ENCODE peak calls at places on chromosomes 2 and 18, in nine cellular contexts. M, E, O, V, R, D, T, Q and A are unnamed samples.

GRCh38 chr18:7568426-7568825 is 1.3 kb downstream of the PTPRM start:
- DNase-seq in M (no peak), E (no peak), O (no peak), V (no peak), R (peak), D (peak), T (peak), Q (no peak), A (peak)

GRCh38 chr2:158926478-158926948 is 41.9 kb upstream of the TANC1 start:
- DNase-seq in M (no peak), E (no peak), O (no peak), V (no peak), R (no peak), D (no peak), T (no peak), Q (no peak), A (no peak)

GRCh38 chr2:24049485-24050021 is at the start of gene FKBP1B:
- DNase-seq in M (peak), E (peak), O (peak), V (peak), R (peak), D (peak), T (peak), Q (peak), A (peak)

GRCh38 chr2:178825183-178825582 is 18.0 kb upstream of the TTN start:
- DNase-seq in M (no peak), E (no peak), O (no peak), V (no peak), R (no peak), D (no peak), T (peak), Q (no peak), A (no peak)

GRCh38 chr2:118786691-118787090 is 60.8 kb downstream of the EN1 start:
- DNase-seq in M (no peak), E (no peak), O (no peak), V (no peak), R (no peak), D (peak), T (no peak), Q (no peak), A (no peak)

GRCh38 chr2:238970553-238971081 is 122.7 kb downstream of the TWIST2 start:
- DNase-seq in M (no peak), E (peak), O (peak), V (peak), R (peak), D (peak), T (peak), Q (peak), A (no peak)

GRCh38 chr2:36376319-36376765 is 20.8 kb downstream of the CRIM1 start:
- DNase-seq in M (no peak), E (peak), O (no peak), V (no peak), R (peak), D (no peak), T (no peak), Q (peak), A (no peak)

GRCh38 chr2:26614205-26615128 is 26.7 kb downstream of the CIB4 start:
- DNase-seq in M (no peak), E (peak), O (no peak), V (no peak), R (no peak), D (no peak), T (no peak), Q (no peak), A (peak)

GRCh38 chr2:7427293-7428060 is 510.3 kb downstream of the RNF144A start:
- DNase-seq in M (peak), E (peak), O (peak), V (peak), R (peak), D (peak), T (peak), Q (no peak), A (peak)

GRCh38 chr2:241126771-241127202 is 22.5 kb downstream of the PASK start:
- DNase-seq in M (no peak), E (no peak), O (no peak), V (no peak), R (no peak), D (no peak), T (no peak), Q (no peak), A (no peak)

GRCh38 chr2:10414000-10414451 is 34.1 kb downstream of the ODC1 start:
- DNase-seq in M (no peak), E (peak), O (peak), V (no peak), R (peak), D (no peak), T (peak), Q (peak), A (peak)

GRCh38 chr2:239816571-239816970 is 208.6 kb downstream of the NDUFA10 start:
- DNase-seq in M (no peak), E (no peak), O (no peak), V (no peak), R (no peak), D (no peak), T (no peak), Q (no peak), A (no peak)

GRCh38 chr2:42978175-42978886 is 185.9 kb upstream of the HAAO start:
- DNase-seq in M (no peak), E (no peak), O (no peak), V (no peak), R (no peak), D (no peak), T (no peak), Q (no peak), A (no peak)

GRCh38 chr2:190697421-190697820 is 48.5 kb downstream of the NAB1 start:
- DNase-seq in M (no peak), E (no peak), O (no peak), V (no peak), R (no peak), D (no peak), T (no peak), Q (no peak), A (no peak)

GRCh38 chr2:45822272-45822630 is 170.8 kb downstream of the PRKCE start:
- DNase-seq in M (no peak), E (no peak), O (no peak), V (no peak), R (no peak), D (peak), T (no peak), Q (no peak), A (peak)

GRCh38 chr2:190986221-190986953 is 27.6 kb downstream of the STAT1 start:
- DNase-seq in M (no peak), E (peak), O (no peak), V (no peak), R (no peak), D (no peak), T (no peak), Q (no peak), A (no peak)

GRCh38 chr2:24546668-24547067 is 55.6 kb downstream of the NCOA1 start:
- DNase-seq in M (no peak), E (no peak), O (no peak), V (no peak), R (no peak), D (no peak), T (no peak), Q (no peak), A (no peak)

GRCh38 chr18:12271376-12272235 is 17.4 kb downstream of the CIDEA start:
- DNase-seq in M (peak), E (peak), O (peak), V (peak), R (peak), D (peak), T (peak), Q (peak), A (peak)

GRCh38 chr2:50444286-50444685 is 587.6 kb downstream of the NRXN1 start:
- DNase-seq in M (no peak), E (peak), O (no peak), V (no peak), R (no peak), D (no peak), T (no peak), Q (no peak), A (peak)

GRCh38 chr18:57771626-57772025 is 31.5 kb downstream of the ATP8B1 start:
- DNase-seq in M (no peak), E (no peak), O (no peak), V (no peak), R (no peak), D (no peak), T (no peak), Q (no peak), A (no peak)

GRCh38 chr18:57826252-57826651 is 23.1 kb upstream of the ATP8B1 start:
- DNase-seq in M (no peak), E (no peak), O (no peak), V (no peak), R (no peak), D (no peak), T (no peak), Q (no peak), A (no peak)

GRCh38 chr2:27891063-27891819 is 712 bp downstream of the BABAM2 start:
- DNase-seq in M (peak), E (peak), O (peak), V (peak), R (peak), D (peak), T (peak), Q (peak), A (peak)

GRCh38 chr2:30115141-30115980 is 31.4 kb upstream of the YPEL5 start:
- DNase-seq in M (peak), E (peak), O (peak), V (peak), R (peak), D (peak), T (peak), Q (peak), A (peak)

GRCh38 chr2:137968477-137969417 is 4.5 kb downstream of the HNMT start:
- DNase-seq in M (no peak), E (no peak), O (no peak), V (no peak), R (no peak), D (no peak), T (no peak), Q (no peak), A (no peak)

GRCh38 chr2:12479042-12479601 is 237.6 kb upstream of the TRIB2 start:
- DNase-seq in M (no peak), E (no peak), O (no peak), V (no peak), R (no peak), D (no peak), T (peak), Q (no peak), A (no peak)

GRCh38 chr2:136235451-136236418 is 117.8 kb upstream of the CXCR4 start:
- DNase-seq in M (no peak), E (no peak), O (no peak), V (no peak), R (no peak), D (no peak), T (peak), Q (no peak), A (no peak)

GRCh38 chr2:8922431-8922830 is 81.1 kb downstream of the MBOAT2 start:
- DNase-seq in M (no peak), E (no peak), O (no peak), V (no peak), R (no peak), D (no peak), T (no peak), Q (no peak), A (no peak)

GRCh38 chr2:159968282-159968900 is 94.0 kb downstream of the PLA2R1 start:
- DNase-seq in M (peak), E (peak), O (peak), V (peak), R (peak), D (peak), T (peak), Q (no peak), A (peak)

GRCh38 chr18:79507546-79508480 is 112.1 kb downstream of the NFATC1 start:
- DNase-seq in M (no peak), E (no peak), O (peak), V (no peak), R (peak), D (peak), T (peak), Q (peak), A (no peak)